ENCODE peak calls at places on chromosomes 3 and 15, in six cellular contexts. F is NCI-H2081; W is neural crest cell; E is RKO; O is stimulated activated CD4-positive, alpha-beta T cell treated with anti-CD3 and anti-CD28 coated beads, Interleukin-12 subunit alpha, Interleukin-12 subunit beta, amount 100 ng/mL, for 24 hours; N is progenitor cell of endocrine pancreas. U is an unnamed sample.

GRCh38 chr15:67836134-67836455 is 3.8 kb downstream of the RNU6-1 start:
- DNase-seq in F (no peak), W (no peak), E (no peak), O (no peak), N (no peak), U (no peak)

GRCh38 chr3:48926425-48927392 is 8.1 kb downstream of the ARIH2 start:
- DNase-seq in F (no peak), W (no peak), E (no peak), O (peak), N (no peak), U (no peak)

GRCh38 chr3:183698760-183699159 is 1.2 kb downstream of the YEATS2 start:
- DNase-seq in F (peak), W (no peak), E (peak), O (no peak), N (no peak), U (no peak)

GRCh38 chr3:183300996-183301562 is 48.0 kb downstream of the B3GNT5 start:
- DNase-seq in F (no peak), W (no peak), E (no peak), O (no peak), N (no peak), U (no peak)

GRCh38 chr3:134708025-134708597 is 57.3 kb upstream of the KY start:
- DNase-seq in F (no peak), W (no peak), E (no peak), O (no peak), N (no peak), U (no peak)

GRCh38 chr3:143644370-143645089 is 203.7 kb downstream of the SLC9A9 start:
- DNase-seq in F (peak), W (peak), E (peak), O (no peak), N (peak), U (peak)

GRCh38 chr15:94723801-94724200 is 492.4 kb downstream of the MCTP2 start:
- DNase-seq in F (peak), W (no peak), E (no peak), O (no peak), N (no peak), U (no peak)

GRCh38 chr3:86029590-86029989 is 961.4 kb downstream of the VGLL3 start:
- DNase-seq in F (no peak), W (no peak), E (peak), O (no peak), N (no peak), U (no peak)

GRCh38 chr3:129311054-129311902 is 32.6 kb downstream of the HMCES start:
- DNase-seq in F (no peak), W (no peak), E (no peak), O (no peak), N (no peak), U (no peak)

GRCh38 chr15:64045774-64046346 is 425 bp downstream of the DAPK2 start:
- DNase-seq in F (no peak), W (peak), E (no peak), O (no peak), N (peak), U (peak)

GRCh38 chr3:149638401-149639092 is 19.3 kb downstream of the WWTR1 start:
- DNase-seq in F (peak), W (peak), E (no peak), O (no peak), N (no peak), U (no peak)

GRCh38 chr3:88005066-88005465 is 53.7 kb downstream of the CGGBP1 start:
- DNase-seq in F (peak), W (no peak), E (peak), O (no peak), N (no peak), U (no peak)

GRCh38 chr3:50644556-50644955 is 27.6 kb downstream of the MAPKAPK3 start:
- DNase-seq in F (no peak), W (no peak), E (no peak), O (no peak), N (no peak), U (no peak)

GRCh38 chr15:34493001-34493400 is 55.4 kb upstream of the GOLGA8A start:
- DNase-seq in F (no peak), W (no peak), E (no peak), O (no peak), N (no peak), U (no peak)

GRCh38 chr15:70741677-70742293 is 21.6 kb downstream of the UACA start:
- DNase-seq in F (no peak), W (no peak), E (peak), O (no peak), N (no peak), U (no peak)

GRCh38 chr15:84749111-84749991 is 959 bp downstream of the ZNF592 start:
- DNase-seq in F (no peak), W (no peak), E (peak), O (no peak), N (no peak), U (no peak)

GRCh38 chr3:156674911-156675743 is 737 bp downstream of the TIPARP start:
- DNase-seq in F (peak), W (peak), E (peak), O (peak), N (peak), U (peak)

GRCh38 chr3:25465266-25465860 is 37.3 kb downstream of the RARB start:
- DNase-seq in F (no peak), W (no peak), E (no peak), O (no peak), N (no peak), U (no peak)

U was measured in ecto neural progenitor cell.